ENCODE peak calls at places on chromosomes 7 and 10, in nine cellular contexts. X is cardiac muscle cell, M is lower lobe of right lung, F is A549, T is mammary epithelial cell, Z is brain microvascular endothelial cell, O is aorta, Q is bronchial epithelial cell, G is heart left ventricle. V is an unnamed sample.

GRCh38 chr10:118873738-118874105 is 119.0 kb upstream of the CACUL1 start:
- DNase-seq in G (no peak), Z (no peak), F (no peak), O (no peak), Q (peak; percentile 63), T (peak; percentile 57), X (no peak), M (no peak), V (no peak)

GRCh38 chr10:125154529-125154928 is 5.8 kb downstream of the CTBP2 start:
- DNase-seq in F (no peak), M (no peak), O (no peak), Q (no peak), X (no peak), Z (no peak), G (no peak), T (no peak), V (no peak)

GRCh38 chr10:121618906-121619305 is 20.7 kb upstream of the FGFR2 start:
- DNase-seq in G (no peak), Q (no peak), T (no peak), X (no peak), F (no peak), M (no peak), Z (no peak), O (no peak), V (no peak)

GRCh38 chr10:45417746-45418145 is 43.7 kb downstream of the ALOX5 start:
- DNase-seq in G (no peak), Z (no peak), T (no peak), M (no peak), O (no peak), F (no peak), X (no peak), Q (no peak), V (no peak)

GRCh38 chr7:148434181-148434769 is 156.3 kb upstream of the C7orf33 start:
- DNase-seq in F (no peak), M (no peak), O (no peak), Q (peak; percentile 74), T (peak; percentile 52), Z (no peak), G (no peak), X (no peak), V (no peak)

GRCh38 chr10:114334301-114334700 is 70.0 kb downstream of the AFAP1L2 start:
- DNase-seq in O (no peak), F (no peak), G (no peak), X (no peak), M (no peak), T (no peak), Z (no peak), Q (no peak), V (peak; percentile 66)

GRCh38 chr7:133709036-133709880 is 417.9 kb upstream of the LRGUK start:
- DNase-seq in X (no peak), M (no peak), F (no peak), O (no peak), Q (no peak), T (no peak), G (no peak), Z (no peak), V (no peak)

GRCh38 chr7:30932562-30932961 is 20.9 kb downstream of the AQP1 start:
- DNase-seq in F (no peak), G (no peak), X (no peak), Z (no peak), T (no peak), M (peak; percentile 33), O (no peak), Q (no peak), V (no peak)

GRCh38 chr10:37234692-37235091 is 109.3 kb downstream of the ANKRD30A start:
- DNase-seq in G (no peak), O (no peak), Z (no peak), M (no peak), X (no peak), F (no peak), T (no peak), Q (no peak), V (no peak)

GRCh38 chr10:22647244-22647643 is 67.1 kb downstream of the PIP4K2A start:
- DNase-seq in T (no peak), Z (no peak), F (no peak), G (no peak), O (no peak), M (no peak), Q (no peak), X (no peak), V (no peak)

GRCh38 chr10:35341521-35341920 is 5.2 kb downstream of the CCNY start:
- DNase-seq in G (no peak), T (no peak), O (no peak), X (no peak), M (no peak), F (no peak), Z (no peak), Q (no peak), V (no peak)

GRCh38 chr7:78224923-78225322 is 426.4 kb downstream of the PHTF2 start:
- DNase-seq in Z (no peak), X (no peak), O (no peak), T (no peak), G (no peak), F (no peak), Q (no peak), M (no peak), V (no peak)

GRCh38 chr10:3825244-3825643 is 40.2 kb upstream of the KLF6 start:
- DNase-seq in X (no peak), F (peak; percentile 81), T (peak; percentile 73), G (no peak), Q (peak; percentile 97), Z (peak; percentile 75), O (no peak), M (no peak), V (no peak)

GRCh38 chr10:120459185-120459584 is 2.2 kb downstream of the PLPP4 start:
- DNase-seq in G (no peak), Q (no peak), T (no peak), Z (no peak), O (no peak), X (no peak), M (no peak), F (no peak), V (no peak)

GRCh38 chr7:47464266-47464665 is 117.6 kb downstream of the TNS3 start:
- DNase-seq in T (no peak), O (no peak), X (no peak), Z (no peak), Q (no peak), M (no peak), G (no peak), F (no peak), V (no peak)

GRCh38 chr7:130791746-130792145 is 57.7 kb upstream of the KLF14 start:
- DNase-seq in Q (no peak), Z (no peak), F (no peak), X (no peak), G (no peak), M (no peak), O (no peak), T (no peak), V (no peak)

GRCh38 chr7:130794619-130794922 is 60.6 kb upstream of the KLF14 start:
- DNase-seq in O (no peak), T (no peak), X (no peak), M (no peak), Q (peak; percentile 8), Z (no peak), F (no peak), G (no peak), V (no peak)

GRCh38 chr7:130793855-130794618 is 60.0 kb upstream of the KLF14 start:
- DNase-seq in F (no peak), X (no peak), T (peak; percentile 48), O (no peak), Q (peak; percentile 7), G (no peak), M (no peak), Z (peak; percentile 48), V (peak; percentile 39)
- H3K4me3 ChIP-seq in F (peak overlapping the region; percentile 22), X (no peak overlapping the region), T (peak overlapping the region; percentile 41), O (no peak overlapping the region), Q (no peak overlapping the region), G (no peak overlapping the region), M (no peak overlapping the region), Z (peak overlapping the region; percentile 41), V (no peak overlapping the region)

DNA sequence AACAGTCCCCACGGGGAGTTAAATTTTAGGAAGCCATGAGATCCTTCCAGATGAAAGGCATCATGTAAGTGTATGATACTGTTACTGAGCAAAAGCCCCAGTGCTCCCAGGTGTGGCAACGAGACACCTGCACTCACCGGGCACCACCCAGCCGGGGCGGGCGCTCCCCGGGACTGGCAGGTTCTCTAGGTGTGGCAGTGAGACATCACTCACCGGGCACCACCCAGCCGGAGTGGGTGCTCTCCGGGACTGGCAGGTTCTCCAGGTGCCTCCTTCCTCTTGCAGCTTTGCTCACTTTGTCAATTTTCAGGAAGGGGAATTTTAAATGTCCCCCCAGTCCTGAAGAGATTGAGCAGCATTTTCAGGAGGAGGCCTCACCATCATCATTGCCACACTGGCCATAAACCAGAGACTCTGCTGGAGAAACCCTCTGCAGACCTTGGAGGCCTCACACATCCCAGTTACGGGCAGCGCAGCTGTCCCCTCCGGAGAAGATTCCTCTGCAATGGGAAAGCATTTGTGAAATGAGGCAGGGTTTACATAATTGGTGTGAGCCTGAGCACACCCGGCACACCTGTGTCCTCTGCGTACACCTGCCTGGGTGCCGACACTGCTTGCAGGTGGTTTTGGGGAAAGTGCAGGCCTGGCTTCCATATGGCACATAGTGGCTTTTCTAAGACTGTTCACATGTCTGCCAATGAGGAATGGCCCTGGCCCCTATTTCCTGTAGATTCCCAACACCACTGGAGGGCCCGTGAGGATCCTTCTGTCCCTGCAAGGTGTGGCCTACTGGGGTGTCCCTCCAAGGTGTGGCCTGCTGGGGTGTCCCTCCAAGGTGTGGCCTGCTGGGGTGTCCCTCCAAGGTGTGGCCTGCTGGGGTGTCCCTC is 191.4 kb downstream of the EBF3 start:
- DNase-seq in Q (no peak), X (no peak), O (no peak), M (peak; percentile 27), G (no peak), F (no peak), T (no peak), Z (no peak), V (no peak)
- H3K4me3 ChIP-seq in Q (no peak overlapping the region), X (no peak overlapping the region), O (no peak overlapping the region), M (no peak overlapping the region), G (no peak overlapping the region), F (no peak overlapping the region), T (no peak overlapping the region), Z (no peak overlapping the region), V (no peak overlapping the region)

GRCh38 chr7:95824586-95824985 is 52.2 kb downstream of the DYNC1I1 start:
- DNase-seq in Q (no peak), X (no peak), F (no peak), T (no peak), Z (no peak), O (no peak), G (no peak), M (no peak), V (no peak)

GRCh38 chr7:95828824-95829428 is 56.6 kb downstream of the DYNC1I1 start:
- DNase-seq in T (no peak), G (no peak), O (no peak), Z (no peak), M (no peak), X (no peak), Q (peak; percentile 2), F (no peak), V (no peak)
- H3K4me3 ChIP-seq in T (no peak overlapping the region), G (no peak overlapping the region), O (no peak overlapping the region), Z (no peak overlapping the region), M (no peak overlapping the region), X (no peak overlapping the region), Q (no peak overlapping the region), F (no peak overlapping the region), V (no peak overlapping the region)

DNA sequence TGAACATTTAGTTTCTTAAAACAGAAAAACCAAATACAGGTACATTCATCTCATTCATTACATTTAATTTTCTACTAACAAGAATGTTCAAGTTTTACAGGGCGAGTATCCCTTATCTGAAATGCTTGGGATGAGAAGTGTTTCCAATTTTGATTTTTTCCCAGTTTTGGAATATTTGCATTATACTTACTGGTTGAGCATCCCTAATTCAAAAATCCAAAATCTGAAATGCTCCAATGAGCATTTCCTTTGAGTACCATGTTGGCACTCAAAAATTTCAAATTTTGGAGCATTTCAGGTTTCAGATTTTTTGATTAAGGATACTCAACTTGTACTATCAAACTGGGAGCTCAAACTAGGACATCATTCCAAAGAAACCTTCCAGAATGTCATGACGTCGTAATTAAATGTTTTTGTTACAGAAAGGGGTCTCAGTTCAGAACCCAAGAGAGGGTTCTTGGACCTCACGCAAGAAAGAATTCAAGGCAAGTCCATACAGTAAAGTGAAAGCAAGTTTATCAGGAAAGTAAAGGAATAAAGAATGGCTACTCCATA is 90.8 kb upstream of the PIK3CG start:
- DNase-seq in Q (no peak), O (no peak), X (no peak), F (no peak), T (no peak), M (no peak), G (no peak), Z (no peak), V (no peak)
- H3K4me3 ChIP-seq in Q (no peak overlapping the region), O (no peak overlapping the region), X (no peak overlapping the region), F (peak overlapping the region; percentile 35), T (no peak overlapping the region), M (no peak overlapping the region), G (no peak overlapping the region), Z (no peak overlapping the region), V (no peak overlapping the region)